ENCODE peak calls at places on chromosomes 4 and X, in five cellular contexts. L is fibroblast of the conjunctiva; W is stimulated activated effector memory CD8-positive, alpha-beta T cell treated with anti-CD3 and anti-CD28 coated beads, Interleukin-12 subunit alpha, Interleukin-12 subunit beta, amount 100 ng/mL, for 72 hours; A is EL; J is activated CD4-positive, alpha-beta T cell treated with anti-CD3 and anti-CD28 coated beads for 36 hours. G is an unnamed sample.

GRCh38 chr4:2786794-2787229 is 6.1 kb upstream of the SH3BP2 start:
- DNase-seq in L (no peak), W (no peak), A (no peak), J (no peak), G (no peak)

GRCh38 chr4:6427439-6428090 is 44.8 kb downstream of the PPP2R2C start:
- DNase-seq in L (no peak), W (no peak), A (no peak), J (no peak), G (no peak)

GRCh38 chrX:106946449-106946848 is 26.2 kb downstream of the CLDN2 start:
- DNase-seq in L (no peak), W (no peak), A (no peak), J (no peak), G (no peak)

GRCh38 chrX:41236629-41237028 is 97.3 kb upstream of the DDX3X start:
- DNase-seq in L (no peak), W (no peak), A (no peak), J (no peak), G (no peak)

GRCh38 chr4:113941836-113942235 is 37.6 kb downstream of the ARSJ start:
- DNase-seq in L (no peak), W (no peak), A (no peak), J (no peak), G (no peak)

GRCh38 chr4:177737387-177737965 is 295.2 kb upstream of the AGA start:
- DNase-seq in L (no peak), W (no peak), A (peak), J (no peak), G (no peak)

GRCh38 chrX:98350940-98351339 is 1467.2 kb downstream of the RPA4 start:
- DNase-seq in L (no peak), W (no peak), A (no peak), J (no peak), G (no peak)

GRCh38 chr4:122894802-122895201 is 27.6 kb downstream of the NUDT6 start:
- DNase-seq in L (no peak), W (no peak), A (no peak), J (no peak), G (no peak)

GRCh38 chrX:109352121-109352556 is 129.7 kb downstream of the GUCY2F start:
- DNase-seq in L (peak), W (no peak), A (no peak), J (no peak), G (no peak)

GRCh38 chr4:33831667-33832066 is 2412.6 kb downstream of the ARAP2 start:
- DNase-seq in L (no peak), W (no peak), A (peak), J (no peak), G (no peak)

GRCh38 chrX:46168254-46168653 is 377.0 kb downstream of the ZNF674 start:
- DNase-seq in L (no peak), W (no peak), A (no peak), J (no peak), G (no peak)

GRCh38 chr4:97987019-97987648 is 156.1 kb downstream of the STPG2 start:
- DNase-seq in L (no peak), W (no peak), A (no peak), J (no peak), G (no peak)

GRCh38 chr4:53651142-53651720 is 59.9 kb upstream of the LNX1 start:
- DNase-seq in L (no peak), W (no peak), A (no peak), J (no peak), G (no peak)

GRCh38 chr4:21790437-21791029 is 158.0 kb downstream of the KCNIP4 start:
- DNase-seq in L (no peak), W (no peak), A (peak), J (no peak), G (no peak)

GRCh38 chr4:42560465-42560864 is 96.4 kb downstream of the ATP8A1 start:
- DNase-seq in L (no peak), W (no peak), A (no peak), J (no peak), G (no peak)

GRCh38 chrX:13194291-13195103 is 125.4 kb downstream of the ATXN3L start:
- DNase-seq in L (no peak), W (no peak), A (no peak), J (no peak), G (no peak)

GRCh38 chr4:38782452-38783108 is at the start of gene TLR10:
- DNase-seq in L (peak), W (peak), A (peak), J (peak), G (peak)

GRCh38 chr4:99305638-99306380 is 15.0 kb upstream of the ADH1A start:
- DNase-seq in L (peak), W (no peak), A (no peak), J (no peak), G (no peak)

GRCh38 chr4:65089666-65090065 is 580.6 kb downstream of the EPHA5 start:
- DNase-seq in L (no peak), W (no peak), A (peak), J (no peak), G (no peak)

GRCh38 chr4:51943221-51943620 is 76.9 kb downstream of the LRRC66 start:
- DNase-seq in L (no peak), W (no peak), A (peak), J (no peak), G (peak)

GRCh38 chr4:76779740-76780459 is 118.0 kb downstream of the SOWAHB start:
- DNase-seq in L (no peak), W (no peak), A (peak), J (no peak), G (no peak)

GRCh38 chr4:145533011-145533410 is 51.4 kb downstream of the SMAD1 start:
- DNase-seq in L (no peak), W (no peak), A (no peak), J (no peak), G (no peak)

GRCh38 chr4:17155486-17155885 is 257.0 kb upstream of the LDB2 start:
- DNase-seq in L (no peak), W (no peak), A (no peak), J (no peak), G (no peak)

GRCh38 chr4:52173470-52174055 is 122.5 kb downstream of the SPATA18 start:
- DNase-seq in L (peak), W (no peak), A (peak), J (no peak), G (no peak)

GRCh38 chrX:140817943-140818342 is 108.4 kb downstream of the LINC00632 start:
- DNase-seq in L (peak), W (no peak), A (peak), J (no peak), G (no peak)

GRCh38 chrX:57652705-57653104 is 27.4 kb downstream of the NLRP2B start:
- DNase-seq in L (no peak), W (no peak), A (no peak), J (no peak), G (no peak)

GRCh38 chr4:53618321-53618720 is 27.0 kb upstream of the LNX1 start:
- DNase-seq in L (no peak), W (no peak), A (no peak), J (no peak), G (no peak)

GRCh38 chr4:8568068-8568668 is 12.0 kb upstream of the GPR78 start:
- DNase-seq in L (no peak), W (no peak), A (no peak), J (no peak), G (no peak)

GRCh38 chr4:68498413-68499007 is 51.2 kb downstream of the TMPRSS11E start:
- DNase-seq in L (peak), W (peak), A (peak), J (peak), G (peak)

GRCh38 chr4:169922632-169923276 is 103.4 kb downstream of the MFAP3L start:
- DNase-seq in L (no peak), W (no peak), A (no peak), J (no peak), G (no peak)

GRCh38 chrX:118974908-118975671 is 672 bp downstream of the LONRF3 start:
- DNase-seq in L (no peak), W (peak), A (peak), J (peak), G (peak)

GRCh38 chr4:5821665-5822358 is 71.1 kb downstream of the CRMP1 start:
- DNase-seq in L (no peak), W (no peak), A (no peak), J (peak), G (no peak)

GRCh38 chr4:76984788-76985211 is 35.2 kb downstream of the SEPTIN11 start:
- DNase-seq in L (peak), W (no peak), A (peak), J (no peak), G (no peak)

GRCh38 chr4:37604464-37604863 is 81.7 kb downstream of the RELL1 start:
- DNase-seq in L (no peak), W (no peak), A (peak), J (no peak), G (no peak)

GRCh38 chr4:55840956-55841355 is 12.5 kb upstream of the EXOC1 start:
- DNase-seq in L (no peak), W (no peak), A (no peak), J (no peak), G (no peak)

GRCh38 chr4:122824616-122825015 is 2.0 kb upstream of the FGF2 start:
- DNase-seq in L (no peak), W (no peak), A (no peak), J (no peak), G (no peak)

GRCh38 chrX:119190251-119190651 is 45.8 kb upstream of the PGRMC1 start:
- DNase-seq in L (no peak), W (no peak), A (no peak), J (no peak), G (no peak)